ENCODE peak calls at places on chromosome 19, in ten cellular contexts. K, Z, T, E, R, G, B, N, X and A are unnamed samples.
A peak's percentile ranks its signal among the peaks of the same experiment; 100 is the strongest.

GRCh38 chr19:33681081-33681680 is 59.4 kb downstream of the CHST8 start:
- DNase-seq in K (no peak), Z (no peak), T (no peak), E (no peak), R (no peak), G (no peak), B (no peak), N (no peak), X (no peak), A (no peak)

GRCh38 chr19:11420429-11420893 is 1.3 kb upstream of the RGL3 start:
- DNase-seq in K (no peak), Z (no peak), T (no peak), E (peak; percentile 52), R (peak; percentile 67), G (peak; percentile 36), B (no peak), N (peak; percentile 66), X (no peak), A (no peak)

GRCh38 chr19:7575426-7576040 is 20.1 kb upstream of the CAMSAP3 start:
- DNase-seq in K (no peak), Z (peak; percentile 73), T (no peak), E (no peak), R (peak; percentile 52), G (peak; percentile 19), B (peak; percentile 53), N (no peak), X (peak; percentile 66), A (no peak)

GRCh38 chr19:58544591-58545285 is 874 bp downstream of the TRIM28 start:
- DNase-seq in K (peak; percentile 47), Z (peak; percentile 55), T (peak; percentile 28), E (peak; percentile 52), R (peak; percentile 83), G (peak; percentile 66), B (peak; percentile 40), N (peak; percentile 88), X (no peak), A (peak; percentile 73)

GRCh38 chr19:46495789-46496099 is at the start of gene PNMA8B:
- DNase-seq in K (peak; percentile 27), Z (no peak), T (peak; percentile 96), E (peak; percentile 54), R (peak; percentile 35), G (no peak), B (no peak), N (peak; percentile 90), X (peak; percentile 81), A (no peak)

GRCh38 chr19:45817725-45818301 is 2.7 kb upstream of the RSPH6A start:
- DNase-seq in K (no peak), Z (peak; percentile 28), T (peak; percentile 70), E (no peak), R (no peak), G (peak; percentile 16), B (no peak), N (no peak), X (peak; percentile 53), A (no peak)

GRCh38 chr19:12766051-12766521 is 9.3 kb downstream of the HOOK2 start:
- DNase-seq in K (peak; percentile 73), Z (peak; percentile 79), T (peak; percentile 89), E (peak; percentile 80), R (peak; percentile 83), G (peak; percentile 91), B (peak; percentile 84), N (peak; percentile 85), X (peak; percentile 76), A (no peak)

GRCh38 chr19:55588738-55589137 is 8.1 kb upstream of the ZNF579 start:
- DNase-seq in K (no peak), Z (no peak), T (no peak), E (no peak), R (no peak), G (no peak), B (no peak), N (no peak), X (no peak), A (no peak)

GRCh38 chr19:56566904-56567273 is 379 bp upstream of the ZNF470 start:
- DNase-seq in K (no peak), Z (no peak), T (peak; percentile 49), E (peak; percentile 44), R (peak; percentile 63), G (peak; percentile 44), B (peak; percentile 66), N (peak; percentile 58), X (no peak), A (no peak)

GRCh38 chr19:1768248-1768647 is 14.9 kb downstream of the ONECUT3 start:
- DNase-seq in K (no peak), Z (no peak), T (peak; percentile 87), E (no peak), R (peak; percentile 51), G (no peak), B (no peak), N (no peak), X (no peak), A (no peak)

GRCh38 chr19:3047307-3048189 is 14.7 kb downstream of the TLE5 start:
- DNase-seq in K (peak; percentile 63), Z (peak; percentile 58), T (peak; percentile 85), E (peak; percentile 89), R (peak; percentile 86), G (peak; percentile 90), B (peak; percentile 77), N (peak; percentile 93), X (peak; percentile 42), A (no peak)

GRCh38 chr19:1244693-1245451 is 3.3 kb downstream of the ATP5F1D start:
- DNase-seq in K (no peak), Z (no peak), T (no peak), E (no peak), R (peak; percentile 65), G (peak; percentile 62), B (no peak), N (peak; percentile 62), X (no peak), A (no peak)

GRCh38 chr19:39237200-39238184 is 7.3 kb downstream of the IFNL3 start:
- DNase-seq in K (no peak), Z (peak; percentile 52), T (peak; percentile 71), E (no peak), R (no peak), G (peak; percentile 60), B (peak; percentile 33), N (peak; percentile 85), X (peak; percentile 15), A (peak; percentile 67)

GRCh38 chr19:42313096-42313839 is at the start of gene TMEM145:
- DNase-seq in K (peak; percentile 52), Z (no peak), T (peak; percentile 73), E (peak; percentile 36), R (peak; percentile 77), G (peak; percentile 35), B (peak; percentile 67), N (peak; percentile 80), X (peak; percentile 24), A (peak; percentile 87)

GRCh38 chr19:48121066-48121465 is 10.4 kb upstream of the PLA2G4C start:
- DNase-seq in K (no peak), Z (no peak), T (no peak), E (no peak), R (no peak), G (no peak), B (no peak), N (no peak), X (no peak), A (no peak)
- H3K27ac ChIP-seq in K (no peak overlapping the region), Z (no peak overlapping the region), T (no peak overlapping the region), E (no peak overlapping the region), R (no peak overlapping the region), G (no peak overlapping the region), B (no peak overlapping the region), N (no peak overlapping the region), X (no peak overlapping the region), A (no peak overlapping the region)

DNA sequence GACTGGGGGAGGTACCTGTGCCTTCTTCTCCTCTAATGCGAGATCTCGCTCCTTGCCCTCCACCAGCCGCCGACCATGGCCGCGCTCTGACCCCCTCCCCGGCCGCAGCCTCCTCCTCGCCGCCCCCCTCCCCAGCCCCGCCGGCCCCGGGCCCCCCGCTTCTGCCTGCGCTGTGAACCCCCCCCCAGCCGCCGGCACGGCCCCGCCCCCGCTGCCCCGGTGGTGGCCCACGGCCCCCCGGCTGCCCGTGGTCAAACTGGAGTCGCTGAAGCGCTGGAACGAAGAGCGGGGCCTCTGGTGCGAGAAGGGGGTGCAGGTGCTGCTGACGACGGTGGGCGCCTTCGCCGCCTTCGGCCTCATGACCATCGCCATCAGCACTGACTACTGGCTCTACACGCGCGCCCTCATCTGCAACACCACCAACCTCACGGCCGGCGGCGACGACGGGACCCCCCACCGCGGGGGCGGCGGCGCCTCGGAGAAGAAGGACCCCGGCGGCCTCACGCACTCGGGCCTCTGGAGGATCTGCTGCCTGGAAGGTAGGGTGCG is at the start of gene CACNG8:
- DNase-seq in K (no peak), Z (no peak), T (no peak), E (no peak), R (no peak), G (no peak), B (no peak), N (no peak), X (no peak), A (no peak)
- H3K4me2 ChIP-seq in K (no peak within 1 kb of the TSS), Z (no peak within 1 kb of the TSS), T (peak within 1 kb of the TSS; percentile 99), E (no peak within 1 kb of the TSS), R (no peak within 1 kb of the TSS), G (peak within 1 kb of the TSS; percentile 48), B (peak within 1 kb of the TSS; percentile 55), N (no peak within 1 kb of the TSS), X (no peak within 1 kb of the TSS), A (no peak within 1 kb of the TSS)

GRCh38 chr19:19146000-19146608 is 7.8 kb upstream of the TMEM161A start:
- DNase-seq in K (peak; percentile 44), Z (peak; percentile 65), T (peak; percentile 89), E (peak; percentile 49), R (peak; percentile 52), G (peak; percentile 82), B (peak; percentile 55), N (peak; percentile 72), X (peak; percentile 42), A (peak; percentile 91)
- H3K27ac ChIP-seq in K (peak overlapping the region; percentile 54), Z (no peak overlapping the region), T (no peak overlapping the region), E (no peak overlapping the region), R (no peak overlapping the region), G (no peak overlapping the region), B (no peak overlapping the region), N (no peak overlapping the region), X (no peak overlapping the region), A (peak overlapping the region; percentile 64)

DNA sequence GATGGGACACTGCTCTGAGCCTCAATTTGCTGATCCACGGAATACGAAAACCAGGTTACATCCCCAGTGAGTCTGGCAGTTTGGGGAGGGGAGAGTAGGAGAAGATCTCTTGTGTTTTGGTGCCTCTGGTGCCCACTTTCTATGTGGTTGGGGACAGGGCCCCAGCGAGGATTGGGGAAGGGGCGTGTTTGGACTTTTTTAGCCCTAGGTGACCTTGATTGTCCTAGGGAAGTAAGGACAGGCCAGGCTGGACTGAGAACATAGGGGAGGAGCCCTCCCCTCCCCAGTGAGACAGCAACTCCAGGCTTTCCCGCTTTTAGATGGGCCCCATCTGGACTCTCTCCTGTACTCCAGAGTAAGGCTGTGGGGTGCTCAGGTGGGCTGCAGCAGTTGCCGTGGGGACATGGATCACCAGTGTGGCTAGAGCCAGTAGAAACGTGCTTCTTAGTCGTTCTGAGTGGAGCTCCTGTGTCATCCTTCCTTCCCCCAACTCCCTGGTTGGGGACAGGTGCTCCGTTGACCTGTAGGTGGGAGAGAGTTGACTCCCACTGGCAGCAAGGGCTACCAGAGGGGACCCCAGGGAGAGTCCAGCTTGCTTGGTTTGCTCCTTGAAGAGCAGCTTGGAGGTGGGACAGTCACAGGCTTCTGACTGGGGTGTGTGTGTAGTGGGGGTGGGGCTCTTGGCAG is 4.3 kb downstream of the EGLN2 start:
- DNase-seq in K (no peak), Z (no peak), T (no peak), E (no peak), R (no peak), G (no peak), B (no peak), N (no peak), X (no peak), A (no peak)
- H3K4me2 ChIP-seq in K (peak overlapping the region; percentile 81), Z (peak overlapping the region; percentile 28), T (no peak overlapping the region), E (peak overlapping the region; percentile 77), R (peak overlapping the region; percentile 51), G (no peak overlapping the region), B (peak overlapping the region; percentile 96), N (peak overlapping the region; percentile 98), X (peak overlapping the region; percentile 64), A (peak overlapping the region; percentile 85)